ENCODE peak calls at places on chromosomes 1 and 21, in four cellular contexts. X is GF-D8; N is activated T-cell treated with anti-CD3 and anti-CD28 coated beads for 24 hours; H is activated CD8-positive, alpha-beta memory T cell treated with anti-CD3 and anti-CD28 coated beads for 48 hours. J is an unnamed sample.

GRCh38 chr1:180849031-180849775 is 63.5 kb upstream of the KIAA1614 start:
- DNase-seq in X (no peak), N (no peak), H (no peak), J (no peak)

GRCh38 chr1:192439373-192440025 is 122.7 kb downstream of the RGS21 start:
- DNase-seq in X (no peak), N (no peak), H (no peak), J (no peak)

GRCh38 chr1:66265796-66266195 is 268.2 kb upstream of the SGIP1 start:
- DNase-seq in X (no peak), N (no peak), H (no peak), J (no peak)

GRCh38 chr1:26412180-26412840 is 1.7 kb downstream of the LIN28A start:
- DNase-seq in X (no peak), N (no peak), H (no peak), J (no peak)

GRCh38 chr21:14474995-14475394 is 71.1 kb downstream of the SAMSN1 start:
- DNase-seq in X (no peak), N (no peak), H (no peak), J (no peak)

GRCh38 chr1:38697387-38697786 is 162.2 kb downstream of the RRAGC start:
- DNase-seq in X (no peak), N (no peak), H (no peak), J (no peak)

GRCh38 chr1:172399369-172400072 is 21.0 kb upstream of the C1orf105 start:
- DNase-seq in X (no peak), N (no peak), H (no peak), J (no peak)

GRCh38 chr1:201310986-201311355 is 27.7 kb downstream of the PKP1 start:
- DNase-seq in X (no peak), N (no peak), H (no peak), J (no peak)

GRCh38 chr1:198540580-198540979 is at the start of gene ATP6V1G3:
- DNase-seq in X (no peak), N (no peak), H (no peak), J (no peak)

GRCh38 chr21:21148009-21148408 is 149.8 kb downstream of the NCAM2 start:
- DNase-seq in X (no peak), N (no peak), H (no peak), J (no peak)

GRCh38 chr1:26913389-26913753 is 404 bp downstream of the NR0B2 start:
- DNase-seq in X (no peak), N (no peak), H (no peak), J (no peak)

GRCh38 chr1:181386951-181387350 is 96.4 kb upstream of the CACNA1E start:
- DNase-seq in X (no peak), N (no peak), H (no peak), J (no peak)

GRCh38 chr1:227059076-227059475 is 119.0 kb downstream of the COQ8A start:
- DNase-seq in X (no peak), N (no peak), H (no peak), J (no peak)

GRCh38 chr21:32993894-32994293 is 31.8 kb upstream of the OLIG2 start:
- DNase-seq in X (no peak), N (no peak), H (no peak), J (no peak)